ENCODE peak calls at places on chromosomes 3 and 15, in five cellular contexts. One of them, this sample, is unnamed.

GRCh38 chr3:66280304-66280703 is 59.5 kb downstream of the SLC25A26 start:
- DNase-seq in H54: no peak
- DNase-seq in H1: no peak
- DNase-seq in adrenal gland: no peak
- DNase-seq in GM12892: no peak
- DNase-seq in this sample: no peak

GRCh38 chr15:43329222-43329959 is 982 bp downstream of the LCMT2 start:
- DNase-seq in adrenal gland: peak
- DNase-seq in GM12892: no peak
- DNase-seq in H54: no peak
- DNase-seq in H1: peak
- DNase-seq in this sample: peak

GRCh38 chr3:41346698-41347097 is 147.4 kb downstream of the CTNNB1 start:
- DNase-seq in H1: no peak
- DNase-seq in GM12892: no peak
- DNase-seq in adrenal gland: no peak
- DNase-seq in H54: no peak
- DNase-seq in this sample: no peak

GRCh38 chr3:52874869-52875588 is 22.3 kb downstream of the STIMATE start:
- DNase-seq in GM12892: no peak
- DNase-seq in adrenal gland: no peak
- DNase-seq in H1: no peak
- DNase-seq in H54: no peak
- DNase-seq in this sample: no peak

GRCh38 chr15:56243117-56243773 is 434 bp downstream of the RFX7 start:
- DNase-seq in H1: peak
- DNase-seq in GM12892: peak
- DNase-seq in adrenal gland: peak
- DNase-seq in H54: no peak
- DNase-seq in this sample: peak

GRCh38 chr3:58521917-58522680 is 14.9 kb downstream of the ACOX2 start:
- DNase-seq in H1: peak
- DNase-seq in GM12892: no peak
- DNase-seq in adrenal gland: no peak
- DNase-seq in H54: no peak
- DNase-seq in this sample: peak

GRCh38 chr15:55897560-55898336 is 95.7 kb downstream of the NEDD4 start:
- DNase-seq in GM12892: peak
- DNase-seq in H54: no peak
- DNase-seq in adrenal gland: peak
- DNase-seq in H1: peak
- DNase-seq in this sample: peak

GRCh38 chr3:191792580-191792979 is 331.6 kb downstream of the PYDC2 start:
- DNase-seq in GM12892: no peak
- DNase-seq in H54: no peak
- DNase-seq in adrenal gland: no peak
- DNase-seq in H1: no peak
- DNase-seq in this sample: no peak

GRCh38 chr3:4939276-4939675 is 40.0 kb upstream of the BHLHE40 start:
- DNase-seq in H54: no peak
- DNase-seq in H1: no peak
- DNase-seq in adrenal gland: no peak
- DNase-seq in GM12892: no peak
- DNase-seq in this sample: no peak

GRCh38 chr3:10189557-10190374 is 25.0 kb downstream of the IRAK2 start:
- DNase-seq in H1: no peak
- DNase-seq in GM12892: no peak
- DNase-seq in H54: no peak
- DNase-seq in adrenal gland: peak
- DNase-seq in this sample: no peak

GRCh38 chr3:151890721-151891141 is 17.3 kb downstream of the SUCNR1 start:
- DNase-seq in H1: no peak
- DNase-seq in H54: no peak
- DNase-seq in adrenal gland: no peak
- DNase-seq in GM12892: no peak
- DNase-seq in this sample: no peak

GRCh38 chr3:99938270-99938955 is 120.8 kb downstream of the CMSS1 start:
- DNase-seq in H54: no peak
- DNase-seq in H1: no peak
- DNase-seq in GM12892: no peak
- DNase-seq in adrenal gland: no peak
- DNase-seq in this sample: peak

GRCh38 chr3:48561045-48561736 is 2.4 kb downstream of the UCN2 start:
- DNase-seq in adrenal gland: peak
- DNase-seq in H54: peak
- DNase-seq in H1: peak
- DNase-seq in GM12892: no peak
- DNase-seq in this sample: peak

GRCh38 chr15:65370885-65371284 is 6.9 kb downstream of the IGDCC3 start:
- DNase-seq in H54: no peak
- DNase-seq in adrenal gland: no peak
- DNase-seq in H1: no peak
- DNase-seq in GM12892: no peak
- DNase-seq in this sample: no peak

GRCh38 chr15:23860290-23860751 is 173.2 kb upstream of the NDN start:
- DNase-seq in H1: no peak
- DNase-seq in H54: no peak
- DNase-seq in adrenal gland: no peak
- DNase-seq in GM12892: no peak
- DNase-seq in this sample: no peak

GRCh38 chr3:156762631-156763185 is 63.4 kb upstream of the LEKR1 start:
- DNase-seq in H1: no peak
- DNase-seq in H54: no peak
- DNase-seq in GM12892: no peak
- DNase-seq in adrenal gland: no peak
- DNase-seq in this sample: no peak

GRCh38 chr3:152359385-152360248 is 90.9 kb downstream of the MBNL1 start:
- DNase-seq in GM12892: no peak
- DNase-seq in adrenal gland: no peak
- DNase-seq in H1: no peak
- DNase-seq in H54: no peak
- DNase-seq in this sample: no peak

GRCh38 chr3:151008699-151009098 is 36.2 kb upstream of the CLRN1 start:
- DNase-seq in H1: no peak
- DNase-seq in H54: no peak
- DNase-seq in GM12892: no peak
- DNase-seq in adrenal gland: no peak
- DNase-seq in this sample: no peak

GRCh38 chr15:61049934-61050333 is 179.2 kb downstream of the RORA start:
- DNase-seq in adrenal gland: no peak
- DNase-seq in H1: no peak
- DNase-seq in H54: peak
- DNase-seq in GM12892: no peak
- DNase-seq in this sample: no peak

GRCh38 chr3:158718490-158719170 is 13.6 kb downstream of the RARRES1 start:
- DNase-seq in GM12892: no peak
- DNase-seq in H1: no peak
- DNase-seq in H54: peak
- DNase-seq in adrenal gland: no peak
- DNase-seq in this sample: no peak

GRCh38 chr3:172104471-172105072 is 65.2 kb downstream of the FNDC3B start:
- DNase-seq in GM12892: no peak
- DNase-seq in H1: no peak
- DNase-seq in H54: no peak
- DNase-seq in adrenal gland: peak
- DNase-seq in this sample: peak

GRCh38 chr3:134885877-134886621 is 91.0 kb downstream of the EPHB1 start:
- DNase-seq in adrenal gland: no peak
- DNase-seq in H54: no peak
- DNase-seq in GM12892: peak
- DNase-seq in H1: no peak
- DNase-seq in this sample: no peak

GRCh38 chr3:16513141-16514020 is at the start of gene RFTN1:
- DNase-seq in adrenal gland: peak
- DNase-seq in H54: peak
- DNase-seq in GM12892: peak
- DNase-seq in H1: peak
- DNase-seq in this sample: peak
- TF ChIP-seq POLR2A in adrenal gland: no peak
- TF ChIP-seq POLR2A in H54: peak
- TF ChIP-seq POLR2A in GM12892: peak
- TF ChIP-seq POLR2A in H1: no peak
- TF ChIP-seq POLR2A in this sample: no peak

DNA sequence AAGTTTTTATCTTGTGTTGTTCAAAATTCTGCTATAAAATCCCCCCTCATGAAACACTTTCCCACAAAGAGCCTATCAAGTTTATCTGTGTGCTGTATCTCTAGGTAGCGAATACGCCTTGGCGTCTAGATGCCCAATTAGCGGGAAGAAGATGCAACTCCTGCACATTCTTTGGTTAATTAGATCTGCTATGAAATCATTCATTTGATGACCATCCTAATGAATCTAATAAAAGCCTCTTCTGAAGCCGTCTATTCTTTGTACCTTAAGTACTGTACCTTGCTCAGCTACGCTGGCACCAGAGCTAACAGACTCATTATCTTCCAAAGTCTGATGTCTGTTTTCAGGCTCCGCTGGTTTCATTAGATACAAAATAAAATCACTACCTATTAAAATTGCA is 28.6 kb upstream of the CHST2 start:
- DNase-seq in H54: no peak
- DNase-seq in GM12892: no peak
- DNase-seq in adrenal gland: no peak
- DNase-seq in H1: no peak
- DNase-seq in this sample: no peak
- TF ChIP-seq POLR2A in H54: no peak
- TF ChIP-seq POLR2A in GM12892: no peak
- TF ChIP-seq POLR2A in adrenal gland: no peak
- TF ChIP-seq POLR2A in H1: no peak
- TF ChIP-seq POLR2A in this sample: no peak

DNA sequence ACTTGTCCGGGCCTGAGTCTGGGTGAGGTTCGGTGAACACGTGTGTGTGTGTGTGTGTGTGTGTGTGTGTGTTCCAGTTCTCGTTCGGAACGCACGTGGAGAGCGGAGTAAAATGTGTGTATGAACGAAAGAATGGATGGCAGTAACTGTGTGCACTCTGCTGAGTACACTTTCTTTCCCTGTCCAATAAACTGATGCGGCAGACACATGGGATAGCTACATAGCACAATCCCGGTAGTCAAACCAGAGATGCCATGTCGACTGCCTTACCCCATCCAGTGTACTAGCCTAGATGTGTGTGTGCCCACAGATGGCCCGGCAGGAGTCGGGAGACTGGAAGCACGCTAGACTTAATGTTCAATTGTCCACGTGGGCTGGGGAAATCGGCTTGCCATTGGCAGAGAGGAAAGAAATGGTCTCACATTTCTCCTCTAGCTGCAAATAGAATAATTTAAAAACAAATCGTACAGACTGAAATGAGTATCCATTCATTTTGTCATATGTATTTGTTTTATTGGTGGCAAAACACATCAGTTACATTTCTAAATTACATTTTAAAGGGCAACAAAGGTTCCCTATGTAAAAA is 579 bp upstream of the GOLIM4 start:
- DNase-seq in adrenal gland: peak
- DNase-seq in H1: no peak
- DNase-seq in GM12892: peak
- DNase-seq in H54: peak
- DNase-seq in this sample: no peak
- TF ChIP-seq POLR2A in adrenal gland: no peak
- TF ChIP-seq POLR2A in H1: no peak
- TF ChIP-seq POLR2A in GM12892: no peak
- TF ChIP-seq POLR2A in H54: peak
- TF ChIP-seq POLR2A in this sample: peak

DNA sequence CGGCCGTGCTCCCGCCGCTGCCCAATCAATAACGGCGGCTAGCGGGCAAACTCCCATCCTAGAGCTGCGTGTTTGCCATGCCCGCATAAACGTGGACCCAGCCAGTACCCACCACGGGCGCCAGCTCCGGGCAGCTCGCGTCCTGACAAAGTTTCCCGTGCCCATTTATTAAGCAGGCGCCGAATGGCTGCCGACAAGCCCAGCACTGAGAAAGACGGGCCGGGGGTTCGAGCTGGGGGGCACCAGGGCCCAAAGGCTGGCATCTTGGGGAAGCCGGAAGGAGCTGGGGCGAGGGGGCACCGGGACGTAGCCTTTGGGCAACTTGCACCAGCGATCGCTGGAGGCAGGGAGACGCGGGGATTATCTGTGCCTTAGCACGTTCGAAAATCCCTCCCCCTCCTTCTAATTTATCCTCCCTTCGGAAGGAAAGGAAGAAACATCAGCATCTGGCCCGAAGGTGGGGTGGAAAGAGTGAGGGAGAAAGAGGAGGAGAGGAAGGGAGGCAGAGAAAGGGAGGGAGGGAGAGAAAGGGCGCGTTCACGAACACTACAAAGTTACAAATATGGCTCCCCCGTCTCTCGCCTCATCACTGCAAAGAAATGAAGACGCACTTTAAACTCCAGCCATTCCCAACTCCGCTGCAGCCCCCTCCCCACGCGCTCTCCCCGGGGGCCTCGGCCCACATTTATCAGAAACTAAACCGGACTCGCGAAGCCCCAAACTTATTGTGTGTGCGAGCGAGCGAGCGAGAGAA is 1.1 kb downstream of the ANP32A start:
- DNase-seq in GM12892: no peak
- DNase-seq in H54: peak
- DNase-seq in H1: no peak
- DNase-seq in adrenal gland: peak
- DNase-seq in this sample: peak
- TF ChIP-seq POLR2A in GM12892: peak
- TF ChIP-seq POLR2A in H54: no peak
- TF ChIP-seq POLR2A in H1: peak
- TF ChIP-seq POLR2A in adrenal gland: no peak
- TF ChIP-seq POLR2A in this sample: peak

GRCh38 chr3:14235896-14236295 is 57.3 kb downstream of the LSM3 start:
- DNase-seq in H54: no peak
- DNase-seq in GM12892: no peak
- DNase-seq in H1: no peak
- DNase-seq in adrenal gland: no peak
- DNase-seq in this sample: no peak
- TF ChIP-seq POLR2A in H54: no peak
- TF ChIP-seq POLR2A in GM12892: no peak
- TF ChIP-seq POLR2A in H1: no peak
- TF ChIP-seq POLR2A in adrenal gland: no peak
- TF ChIP-seq POLR2A in this sample: no peak

GRCh38 chr3:184565421-184566211 is 4.0 kb downstream of the EPHB3 start:
- DNase-seq in H1: no peak
- DNase-seq in GM12892: no peak
- DNase-seq in adrenal gland: peak
- DNase-seq in H54: peak
- DNase-seq in this sample: no peak
- TF ChIP-seq POLR2A in H1: no peak
- TF ChIP-seq POLR2A in GM12892: no peak
- TF ChIP-seq POLR2A in adrenal gland: no peak
- TF ChIP-seq POLR2A in H54: no peak
- TF ChIP-seq POLR2A in this sample: no peak

This sample was measured in erythroblast.